ENCODE peak calls at places on chromosomes 13 and 19, in five cellular contexts. H is epithelial cell of esophagus, D is brain microvascular endothelial cell, A is cardiac fibroblast, V is OCI-LY7. E is an unnamed sample.
A peak's percentile ranks its signal among the peaks of the same experiment; 100 is the strongest.

GRCh38 chr13:101623469-101624209 is 171.2 kb downstream of the ITGBL1 start:
- DNase-seq in H (peak; percentile 55), D (peak; percentile 20), A (no peak), V (no peak), E (no peak)

GRCh38 chr19:34155686-34156085 is 16.6 kb upstream of the LSM14A start:
- DNase-seq in H (peak; percentile 15), D (peak; percentile 8), A (no peak), V (no peak), E (peak; percentile 16)

GRCh38 chr13:96652506-96652905 is 341.8 kb downstream of the OXGR1 start:
- DNase-seq in H (peak; percentile 44), D (no peak), A (no peak), V (no peak), E (no peak)

GRCh38 chr19:48967346-48968178 is 2.5 kb downstream of the FTL start:
- DNase-seq in H (peak; percentile 33), D (no peak), A (peak; percentile 92), V (no peak), E (no peak)

GRCh38 chr13:37595162-37595561 is 3.4 kb downstream of the POSTN start:
- DNase-seq in H (peak; percentile 44), D (peak; percentile 17), A (peak; percentile 79), V (no peak), E (peak; percentile 49)

GRCh38 chr19:41876847-41877489 is at the start of gene CD79A:
- DNase-seq in H (no peak), D (no peak), A (no peak), V (peak; percentile 99), E (no peak)

GRCh38 chr13:43077446-43077845 is 54.1 kb downstream of the DNAJC15 start:
- DNase-seq in H (no peak), D (no peak), A (no peak), V (no peak), E (no peak)

GRCh38 chr19:55490478-55491436 is 2.5 kb downstream of the SSC5D start:
- DNase-seq in H (no peak), D (no peak), A (peak; percentile 36), V (no peak), E (no peak)

GRCh38 chr13:40993119-40993518 is 26.0 kb downstream of the ELF1 start:
- DNase-seq in H (no peak), D (no peak), A (peak; percentile 33), V (peak; percentile 86), E (no peak)

GRCh38 chr13:49620170-49620621 is 8.1 kb upstream of the ARL11 start:
- DNase-seq in H (no peak), D (no peak), A (no peak), V (peak; percentile 74), E (no peak)

GRCh38 chr19:46016426-46017094 is 6.3 kb downstream of the PGLYRP1 start:
- DNase-seq in H (peak; percentile 83), D (peak; percentile 52), A (peak; percentile 81), V (peak; percentile 59), E (no peak)

GRCh38 chr13:52070929-52071523 is 46.5 kb downstream of the UTP14C start:
- DNase-seq in H (peak; percentile 52), D (peak; percentile 27), A (peak; percentile 44), V (peak; percentile 16), E (peak; percentile 11)

GRCh38 chr13:81487151-81487550 is 1146.2 kb upstream of the SPRY2 start:
- DNase-seq in H (peak; percentile 68), D (peak; percentile 0), A (peak; percentile 6), V (no peak), E (no peak)

GRCh38 chr19:7620442-7621412 is 8.6 kb downstream of the XAB2 start:
- DNase-seq in H (no peak), D (no peak), A (no peak), V (no peak), E (no peak)

GRCh38 chr19:19599190-19599535 is 19.3 kb downstream of the PBX4 start:
- DNase-seq in H (no peak), D (no peak), A (no peak), V (no peak), E (no peak)

GRCh38 chr19:33569822-33570221 is 48.2 kb upstream of the PEPD start:
- DNase-seq in H (no peak), D (no peak), A (no peak), V (no peak), E (no peak)

GRCh38 chr13:72293206-72293605 is 426.2 kb upstream of the DACH1 start:
- DNase-seq in H (peak; percentile 16), D (no peak), A (no peak), V (no peak), E (no peak)

GRCh38 chr13:24683833-24684599 is 3.8 kb downstream of the ATP12A start:
- DNase-seq in H (peak; percentile 48), D (peak; percentile 29), A (peak; percentile 45), V (peak; percentile 84), E (no peak)

GRCh38 chr13:110812111-110812868 is 98.8 kb downstream of the ING1 start:
- DNase-seq in H (peak; percentile 8), D (no peak), A (peak; percentile 49), V (no peak), E (no peak)

GRCh38 chr19:10074153-10074552 is 12.0 kb upstream of the SHFL start:
- DNase-seq in H (peak; percentile 24), D (peak; percentile 7), A (peak; percentile 27), V (peak; percentile 58), E (no peak)

GRCh38 chr19:29273000-29273691 is 60.2 kb upstream of the UQCRFS1 start:
- DNase-seq in H (no peak), D (no peak), A (no peak), V (no peak), E (no peak)

GRCh38 chr19:46611791-46612190 is 10.7 kb downstream of the CALM3 start:
- DNase-seq in H (no peak), D (no peak), A (no peak), V (no peak), E (no peak)

GRCh38 chr13:43087960-43088580 is 64.7 kb downstream of the DNAJC15 start:
- DNase-seq in H (peak; percentile 6), D (peak; percentile 19), A (peak; percentile 63), V (no peak), E (no peak)

GRCh38 chr13:97448503-97449251 is 14.7 kb downstream of the RAP2A start:
- DNase-seq in H (no peak), D (no peak), A (no peak), V (no peak), E (no peak)

GRCh38 chr13:99827011-99827410 is 144.6 kb downstream of the ZIC5 start:
- DNase-seq in H (no peak), D (no peak), A (no peak), V (no peak), E (no peak)

GRCh38 chr13:73106513-73107214 is 47.9 kb downstream of the KLF5 start:
- DNase-seq in H (no peak), D (no peak), A (no peak), V (no peak), E (no peak)

GRCh38 chr19:51131780-51132680 is 7.3 kb downstream of the SIGLEC9 start:
- DNase-seq in H (no peak), D (peak; percentile 79), A (peak; percentile 96), V (no peak), E (no peak)

GRCh38 chr19:44752816-44753618 is 4.5 kb downstream of the BCL3 start:
- DNase-seq in H (peak; percentile 93), D (peak; percentile 95), A (peak; percentile 99), V (peak; percentile 96), E (peak; percentile 92)

GRCh38 chr19:2528543-2529173 is 52.7 kb downstream of the GADD45B start:
- DNase-seq in H (peak; percentile 82), D (no peak), A (no peak), V (no peak), E (no peak)

GRCh38 chr13:26977541-26977940 is 194.1 kb downstream of the USP12 start:
- DNase-seq in H (no peak), D (no peak), A (peak; percentile 40), V (no peak), E (no peak)

GRCh38 chr19:55259540-55260210 is 858 bp upstream of the PPP6R1 start:
- DNase-seq in H (peak; percentile 4), D (no peak), A (no peak), V (peak; percentile 42), E (no peak)

GRCh38 chr13:113065406-113066141 is 40.0 kb upstream of the F7 start:
- DNase-seq in H (no peak), D (no peak), A (no peak), V (no peak), E (no peak)

DNA sequence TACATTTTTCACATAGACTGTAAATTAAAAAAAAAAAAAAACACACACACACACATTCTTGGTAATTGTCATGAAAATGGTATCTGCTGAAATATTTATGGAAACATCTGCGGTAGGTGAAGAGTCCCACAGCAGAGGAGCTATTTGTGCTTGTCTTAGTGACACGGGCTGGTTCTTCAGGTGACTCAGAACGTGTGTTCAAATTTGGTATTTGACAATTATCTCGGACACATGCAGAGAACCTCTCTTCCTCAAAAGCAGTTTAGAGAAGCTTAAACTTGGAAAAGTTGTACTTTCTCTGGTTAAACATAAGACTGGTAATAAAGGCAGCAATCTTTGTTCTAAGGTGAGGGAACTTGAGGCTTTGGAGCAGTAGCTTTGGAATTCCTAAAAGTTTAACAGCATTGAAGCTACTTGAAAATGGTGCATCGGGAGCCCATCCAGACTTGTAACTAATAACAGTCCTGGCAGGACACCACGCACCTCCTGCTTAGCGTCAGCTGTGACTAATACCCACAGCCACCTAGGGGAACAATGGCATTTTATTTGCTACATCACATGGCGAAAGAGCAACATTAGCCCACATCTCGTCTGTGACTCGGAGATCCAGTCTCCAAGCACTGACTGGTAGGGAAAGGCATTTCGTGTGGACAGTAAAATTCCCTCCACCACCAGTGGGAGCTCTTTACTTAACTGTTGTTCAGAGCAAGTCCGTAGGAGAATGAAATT is 1505.1 kb upstream of the SLC10A2 start:
- DNase-seq in H (peak; percentile 91), D (peak; percentile 99), A (peak; percentile 85), V (no peak), E (no peak)
- H3K4me3 ChIP-seq in H (peak overlapping the region; percentile 9), D (peak overlapping the region; percentile 9), A (no peak overlapping the region), V (no peak overlapping the region), E (no peak overlapping the region)

GRCh38 chr19:952680-953500 is 27.1 kb downstream of the ARID3A start:
- DNase-seq in H (peak; percentile 71), D (no peak), A (peak; percentile 28), V (peak; percentile 24), E (no peak)
- H3K4me3 ChIP-seq in H (peak overlapping the region; percentile 26), D (no peak overlapping the region), A (no peak overlapping the region), V (peak overlapping the region; percentile 44), E (no peak overlapping the region)

GRCh38 chr13:30339721-30340366 is 32.5 kb upstream of the KATNAL1 start:
- DNase-seq in H (no peak), D (no peak), A (peak; percentile 46), V (no peak), E (no peak)
- H3K4me3 ChIP-seq in H (no peak overlapping the region), D (no peak overlapping the region), A (no peak overlapping the region), V (no peak overlapping the region), E (no peak overlapping the region)

GRCh38 chr19:38253788-38254187 is 2.4 kb downstream of the PPP1R14A start:
- DNase-seq in H (no peak), D (no peak), A (no peak), V (no peak), E (no peak)

GRCh38 chr19:38252935-38253691 is 3.1 kb downstream of the PPP1R14A start:
- DNase-seq in H (no peak), D (no peak), A (no peak), V (no peak), E (no peak)

GRCh38 chr19:38251564-38252051 is 4.6 kb downstream of the PPP1R14A start:
- DNase-seq in H (peak; percentile 78), D (peak; percentile 20), A (peak; percentile 59), V (no peak), E (no peak)

GRCh38 chr19:38252385-38252784 is 3.8 kb downstream of the PPP1R14A start:
- DNase-seq in H (no peak), D (no peak), A (no peak), V (no peak), E (no peak)

DNA sequence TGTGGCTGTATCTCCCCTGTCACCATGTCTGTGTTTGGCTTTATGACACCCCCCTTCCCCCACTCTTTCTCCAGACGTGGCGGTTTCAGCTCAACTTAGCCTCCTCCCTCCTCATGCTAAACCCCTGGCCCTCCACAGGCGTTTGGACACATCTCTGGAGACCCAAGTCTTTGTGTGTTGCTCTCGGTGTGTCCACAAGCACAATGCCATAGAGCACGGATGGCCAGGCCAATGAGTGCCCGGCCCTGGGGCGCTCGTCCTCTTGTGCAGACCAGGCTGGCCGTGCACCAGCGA is 468 bp downstream of the PPP1R14A start:
- DNase-seq in H (no peak), D (no peak), A (no peak), V (no peak), E (no peak)
- H3K4me3 ChIP-seq in H (peak overlapping the region; percentile 33), D (peak overlapping the region; percentile 39), A (peak overlapping the region; percentile 42), V (no peak overlapping the region), E (no peak overlapping the region)

E was measured in AG09309.